ENCODE peak calls at places on chromosomes 3 and 15, in six cellular contexts. P, K, G, N, W and L are unnamed samples.

GRCh38 chr3:3578723-3579122 is 220.5 kb upstream of the LRRN1 start:
- DNase-seq in P (no peak), K (no peak), G (no peak), N (no peak), W (no peak), L (no peak)

GRCh38 chr15:77243146-77243545 is 172.2 kb upstream of the TSPAN3 start:
- DNase-seq in P (no peak), K (no peak), G (no peak), N (no peak), W (no peak), L (no peak)

GRCh38 chr3:70982274-70982673 is 601.3 kb downstream of the FOXP1 start:
- DNase-seq in P (no peak), K (no peak), G (peak; percentile 39), N (no peak), W (no peak), L (no peak)

GRCh38 chr3:191356586-191357439 is 26.5 kb upstream of the UTS2B start:
- DNase-seq in P (no peak), K (peak; percentile 68), G (peak; percentile 77), N (no peak), W (peak; percentile 55), L (peak; percentile 64)

GRCh38 chr3:125359700-125360099 is 15.4 kb downstream of the ZNF148 start:
- DNase-seq in P (no peak), K (no peak), G (no peak), N (no peak), W (no peak), L (no peak)

GRCh38 chr15:37771462-37771861 is 163.0 kb upstream of the TMCO5A start:
- DNase-seq in P (no peak), K (peak; percentile 2), G (peak; percentile 64), N (no peak), W (no peak), L (no peak)

GRCh38 chr15:63291507-63291906 is 14.1 kb downstream of the APH1B start:
- DNase-seq in P (no peak), K (no peak), G (peak; percentile 33), N (no peak), W (no peak), L (no peak)

GRCh38 chr3:160417311-160417710 is 17.9 kb downstream of the SMC4 start:
- DNase-seq in P (no peak), K (no peak), G (no peak), N (no peak), W (no peak), L (no peak)

GRCh38 chr3:41898631-41899030 is 63.3 kb downstream of the ULK4 start:
- DNase-seq in P (no peak), K (no peak), G (no peak), N (no peak), W (no peak), L (no peak)

GRCh38 chr15:76426941-76427340 is 90.4 kb downstream of the ISL2 start:
- DNase-seq in P (no peak), K (no peak), G (no peak), N (no peak), W (no peak), L (no peak)